ENCODE peak calls at places on chromosomes 3 and 15, in five cellular contexts. U is fibroblast of mammary gland, Z is mucosa of descending colon, Q is astrocyte, C is GM12878. O is an unnamed sample.

GRCh38 chr3:180630360-180630759 is 28.4 kb downstream of the TTC14 start:
- DNase-seq in C (no peak), U (peak; percentile 25), Q (no peak), Z (no peak), O (no peak)

GRCh38 chr15:100330629-100331215 is 11.1 kb downstream of the ADAMTS17 start:
- DNase-seq in C (no peak), Q (no peak), U (no peak), Z (no peak), O (no peak)

GRCh38 chr15:89656116-89656815 is 999 bp upstream of the KIF7 start:
- DNase-seq in U (peak; percentile 28), Z (no peak), Q (peak; percentile 15), C (no peak), O (no peak)

GRCh38 chr15:65311760-65312159 is 7.3 kb downstream of the RNU5B-1 start:
- DNase-seq in Q (no peak), C (no peak), U (no peak), Z (no peak), O (no peak)

GRCh38 chr15:89179966-89180875 is 41.2 kb downstream of the RLBP1 start:
- DNase-seq in Q (peak; percentile 37), U (no peak), Z (no peak), C (peak; percentile 30), O (no peak)

GRCh38 chr3:187811580-187812250 is 66.4 kb upstream of the BCL6 start:
- DNase-seq in U (peak; percentile 89), Z (no peak), C (no peak), Q (peak; percentile 83), O (no peak)

GRCh38 chr15:50883903-50884302 is 24.6 kb upstream of the AP4E1 start:
- DNase-seq in Z (no peak), U (peak; percentile 78), Q (peak; percentile 57), C (peak; percentile 55), O (peak; percentile 64)

GRCh38 chr3:42541079-42541478 is 38.6 kb downstream of the VIPR1 start:
- DNase-seq in Q (no peak), Z (no peak), C (no peak), U (no peak), O (no peak)

GRCh38 chr3:179324270-179324754 is 1.5 kb downstream of the ZNF639 start:
- DNase-seq in C (no peak), Q (peak; percentile 43), U (peak; percentile 62), Z (no peak), O (no peak)

GRCh38 chr3:120450261-120450913 is 405 bp downstream of the FSTL1 start:
- DNase-seq in Z (peak; percentile 36), Q (no peak), C (no peak), U (no peak), O (no peak)
- H3K4me3 ChIP-seq in Z (peak overlapping the region; percentile 29), Q (peak overlapping the region; percentile 93), C (peak overlapping the region; percentile 47), U (peak overlapping the region; percentile 92), O (peak overlapping the region; percentile 30)

DNA sequence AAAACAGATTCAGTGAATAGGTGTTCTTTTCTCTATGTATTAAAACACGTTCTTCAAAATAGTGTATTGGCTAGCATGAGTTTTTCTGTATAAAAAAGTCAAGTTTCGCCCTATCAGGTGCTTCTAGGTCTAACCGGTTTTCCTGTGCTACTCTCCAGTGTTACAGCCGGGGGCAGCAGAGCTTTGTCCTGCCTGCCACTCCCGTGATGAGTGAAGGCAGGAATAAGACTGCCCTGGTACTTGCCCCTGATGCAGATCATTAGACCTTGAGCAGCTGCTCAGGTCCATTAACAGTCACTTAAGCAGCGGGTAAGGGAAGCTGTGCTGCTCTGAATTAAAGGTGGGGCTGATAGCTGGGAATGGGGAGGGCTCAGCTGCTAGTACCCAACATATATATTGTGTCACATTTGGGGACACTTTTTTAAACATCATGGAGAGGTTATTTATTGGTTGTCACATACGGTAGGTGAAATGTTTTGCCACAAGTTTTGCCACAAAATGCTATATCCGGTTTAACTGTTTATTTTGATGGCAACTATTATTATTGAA is 1.3 kb upstream of the UNC13C start:
- DNase-seq in Z (no peak), C (no peak), Q (no peak), U (no peak), O (no peak)
- TF ChIP-seq CTCF in Z (no peak), C (peak; percentile 62), Q (no peak), U (no peak), O (no peak)

DNA sequence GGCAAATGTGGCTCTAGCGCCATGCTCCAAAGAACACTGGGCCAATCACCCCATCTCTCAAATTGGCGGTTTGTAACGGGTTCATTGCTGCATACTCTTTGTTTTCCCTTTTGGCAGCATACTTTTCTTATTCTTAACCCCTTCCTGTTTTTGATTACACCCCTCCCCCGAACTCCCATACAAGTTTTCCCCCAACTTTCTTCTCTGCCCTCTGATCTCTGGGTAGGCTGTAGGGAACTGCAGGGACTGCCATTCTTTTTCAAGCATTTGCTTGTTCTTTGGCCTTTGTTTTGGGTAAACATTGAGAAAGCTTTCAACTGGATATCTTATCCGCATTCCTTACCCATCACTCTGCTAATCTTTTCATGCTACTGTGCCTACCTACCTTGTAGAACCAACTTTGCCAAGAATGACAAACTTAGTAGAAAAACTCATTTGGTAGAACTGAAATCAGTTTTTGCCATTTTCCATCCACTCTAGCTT is 1.6 kb downstream of the PPM1L start:
- DNase-seq in Z (no peak), U (no peak), C (no peak), Q (no peak), O (no peak)
- H3K4me3 ChIP-seq in Z (no peak overlapping the region), U (no peak overlapping the region), C (no peak overlapping the region), Q (no peak overlapping the region), O (no peak overlapping the region)

GRCh38 chr3:155420869-155421486 is 127.5 kb upstream of the STRIT1 start:
- DNase-seq in Z (no peak), U (no peak), Q (no peak), C (no peak), O (no peak)
- TF ChIP-seq CTCF in Z (no peak), U (no peak), Q (no peak), C (no peak), O (no peak)

GRCh38 chr15:68258684-68259083 is 18.9 kb upstream of the FEM1B start:
- DNase-seq in U (no peak), Z (no peak), C (no peak), Q (no peak), O (no peak)
- H3K4me3 ChIP-seq in U (no peak overlapping the region), Z (no peak overlapping the region), C (no peak overlapping the region), Q (no peak overlapping the region), O (no peak overlapping the region)

DNA sequence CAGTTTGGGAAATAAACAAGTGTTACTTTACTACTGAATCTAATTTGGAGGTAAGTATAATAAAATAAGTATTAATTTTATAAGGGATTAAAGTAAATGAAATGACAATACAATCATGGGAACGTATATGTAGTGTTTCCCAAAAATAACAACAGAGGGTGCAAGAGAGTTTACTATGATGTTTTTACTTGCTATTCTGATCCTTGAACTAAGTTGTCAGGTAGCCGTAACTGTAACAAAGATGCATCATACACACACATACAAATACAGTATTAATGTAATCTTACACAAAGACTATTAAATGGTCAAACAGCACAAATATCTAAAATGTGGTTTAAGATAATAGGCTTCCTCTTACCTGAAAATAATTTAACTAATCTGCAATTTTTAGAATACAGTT is 311.4 kb downstream of the TBC1D5 start:
- DNase-seq in Z (no peak), C (no peak), Q (peak; percentile 19), U (peak; percentile 57), O (no peak)
- TF ChIP-seq CTCF in Z (no peak), C (peak; percentile 53), Q (peak; percentile 29), U (peak; percentile 53), O (peak; percentile 38)

DNA sequence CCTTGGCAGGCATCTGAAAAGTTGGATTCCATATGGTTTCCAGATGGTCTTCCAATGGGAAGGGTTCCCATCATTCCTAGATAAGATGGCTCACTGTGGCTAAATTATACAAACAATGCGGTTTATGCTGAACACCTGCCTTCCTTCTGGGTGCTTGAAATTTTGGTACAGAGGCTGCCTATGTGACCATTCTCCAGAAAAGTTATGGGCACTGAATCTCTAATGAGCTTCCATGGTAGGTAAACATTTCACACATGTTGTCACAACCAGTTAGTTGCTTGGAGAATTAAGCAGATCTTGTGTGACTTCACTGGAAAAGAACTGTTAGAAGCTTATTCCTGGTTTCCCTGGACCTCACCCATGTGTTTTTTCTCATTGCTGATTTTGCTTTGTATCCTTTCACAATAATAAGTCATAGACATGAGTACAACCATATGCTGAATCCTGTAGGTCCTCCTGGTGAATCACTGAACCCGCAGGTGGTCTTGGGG is 30.1 kb downstream of the PLOD2 start:
- DNase-seq in C (no peak), Z (no peak), Q (peak; percentile 89), U (peak; percentile 87), O (no peak)
- H3K4me3 ChIP-seq in C (no peak overlapping the region), Z (no peak overlapping the region), Q (no peak overlapping the region), U (no peak overlapping the region), O (no peak overlapping the region)

GRCh38 chr3:31204026-31204795 is 309.8 kb upstream of the GADL1 start:
- DNase-seq in C (no peak), Z (no peak), U (no peak), Q (no peak), O (no peak)

GRCh38 chr3:31213869-31214486 is 318.7 kb upstream of the STT3B start:
- DNase-seq in Q (no peak), Z (peak; percentile 68), U (no peak), C (peak; percentile 79), O (no peak)

DNA sequence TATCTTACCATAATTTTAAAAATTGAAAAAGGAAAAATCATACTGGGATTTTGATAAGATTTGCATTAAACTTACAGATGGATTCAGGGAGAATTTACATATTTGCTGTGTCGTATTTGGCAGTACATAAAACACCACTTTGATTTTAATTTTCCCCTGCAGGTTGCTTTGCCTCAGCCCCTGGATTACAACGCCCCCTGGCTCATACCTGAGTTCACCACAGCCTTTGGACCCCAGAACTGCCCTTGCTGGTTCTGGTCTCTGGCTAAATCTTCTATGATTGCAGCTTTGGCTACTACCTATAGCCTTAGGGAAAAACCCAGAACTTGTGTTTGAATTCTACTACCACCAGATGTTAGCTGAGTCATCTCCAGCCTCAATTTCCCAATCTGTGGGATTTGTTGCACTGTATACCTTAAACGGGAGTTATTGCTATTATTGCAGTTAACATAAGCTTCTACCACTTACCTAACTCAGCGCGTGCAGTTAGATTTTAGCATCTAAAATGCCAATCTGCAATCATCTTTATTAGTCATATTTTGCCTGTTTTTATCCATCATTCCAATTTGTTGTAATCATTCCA is 315.7 kb upstream of the GADL1 start:
- DNase-seq in C (no peak), Z (no peak), Q (no peak), U (no peak), O (no peak)
- TF ChIP-seq CTCF in C (no peak), Z (no peak), Q (no peak), U (peak; percentile 12), O (no peak)

O was measured in GM12864.